ENCODE peak calls at places on chromosomes 3 and 15, in seven cellular contexts. S is heart left ventricle; N is GM13976; Z is hypothalamus; R is ACHN; J is CD4-positive, alpha-beta T cell; E is ovary. H is an unnamed sample.

GRCh38 chr15:88905576-88905975 is 7.6 kb downstream of the MFGE8 start:
- DNase-seq in R (no peak), N (no peak), S (no peak), Z (no peak), E (no peak), J (no peak), H (no peak)

GRCh38 chr3:56987238-56987932 is 73.1 kb upstream of the SPATA12 start:
- DNase-seq in S (no peak), J (no peak), Z (no peak), R (no peak), E (no peak), N (no peak), H (no peak)

GRCh38 chr3:41075958-41076357 is 123.3 kb upstream of the CTNNB1 start:
- DNase-seq in E (no peak), R (no peak), N (no peak), Z (no peak), J (no peak), S (peak; percentile 45), H (no peak)

GRCh38 chr15:60399931-60400330 is 2.1 kb upstream of the ANXA2 start:
- DNase-seq in R (no peak), E (no peak), J (no peak), S (no peak), N (no peak), Z (no peak), H (no peak)

GRCh38 chr3:194137314-194138097 is 1.6 kb downstream of the HES1 start:
- DNase-seq in R (peak; percentile 66), E (peak; percentile 67), J (no peak), Z (peak; percentile 17), S (peak; percentile 82), N (peak; percentile 83), H (peak; percentile 95)

GRCh38 chr3:61809879-61810278 is 248.5 kb downstream of the PTPRG start:
- DNase-seq in R (no peak), J (no peak), E (peak; percentile 74), Z (no peak), N (no peak), S (peak; percentile 86), H (no peak)

GRCh38 chr3:123071146-123071545 is 4.3 kb downstream of the PDIA5 start:
- DNase-seq in R (no peak), J (no peak), E (no peak), N (no peak), Z (no peak), S (no peak), H (no peak)

GRCh38 chr3:63333815-63334214 is 55.7 kb downstream of the SYNPR start:
- DNase-seq in E (no peak), Z (no peak), N (no peak), R (no peak), J (no peak), S (no peak), H (no peak)

GRCh38 chr3:138373695-138374094 is 25.3 kb downstream of the MRAS start:
- DNase-seq in R (no peak), S (no peak), N (no peak), Z (no peak), J (no peak), E (no peak), H (no peak)

GRCh38 chr3:53303549-53303948 is 43.8 kb downstream of the DCP1A start:
- DNase-seq in N (no peak), R (no peak), S (peak; percentile 64), E (no peak), Z (no peak), J (no peak), H (no peak)

GRCh38 chr15:66608159-66608558 is 42.4 kb upstream of the LCTL start:
- DNase-seq in S (no peak), E (no peak), N (no peak), J (no peak), R (no peak), Z (no peak), H (no peak)

GRCh38 chr3:5694267-5694666 is 506.8 kb downstream of the EDEM1 start:
- DNase-seq in J (no peak), N (no peak), Z (no peak), R (no peak), E (no peak), S (no peak), H (no peak)

GRCh38 chr15:53982281-53982680 is 4.0 kb downstream of the UNC13C start:
- DNase-seq in Z (no peak), E (no peak), J (no peak), R (no peak), S (no peak), N (no peak), H (no peak)

GRCh38 chr3:196796317-196796716 is 56.7 kb downstream of the PAK2 start:
- DNase-seq in S (no peak), J (no peak), R (no peak), Z (no peak), N (no peak), E (no peak), H (no peak)

GRCh38 chr3:62587579-62588031 is 214.3 kb upstream of the FEZF2 start:
- DNase-seq in N (no peak), S (no peak), R (peak; percentile 40), J (no peak), Z (no peak), E (no peak), H (no peak)